ENCODE peak calls at places on chromosomes 1 and 21, in seven cellular contexts. One of them, this sample, is unnamed.

GRCh38 chr1:201275266-201275666 is 8.0 kb upstream of the PKP1 start:
- DNase-seq in adrenal gland: no peak
- DNase-seq in tibial nerve: no peak
- DNase-seq in foreskin keratinocyte: peak; percentile 95
- DNase-seq in heart right ventricle: peak; percentile 76
- DNase-seq in heart left ventricle: peak; percentile 89
- DNase-seq in psoas muscle: peak; percentile 76
- DNase-seq in this sample: no peak

GRCh38 chr1:206833741-206834140 is 31.7 kb upstream of the IL20 start:
- DNase-seq in adrenal gland: no peak
- DNase-seq in tibial nerve: no peak
- DNase-seq in foreskin keratinocyte: peak; percentile 41
- DNase-seq in heart right ventricle: no peak
- DNase-seq in heart left ventricle: no peak
- DNase-seq in psoas muscle: no peak
- DNase-seq in this sample: no peak

GRCh38 chr1:45836451-45836850 is 33.0 kb downstream of the MAST2 start:
- DNase-seq in adrenal gland: no peak
- DNase-seq in tibial nerve: no peak
- DNase-seq in foreskin keratinocyte: no peak
- DNase-seq in heart right ventricle: no peak
- DNase-seq in heart left ventricle: no peak
- DNase-seq in psoas muscle: no peak
- DNase-seq in this sample: no peak

GRCh38 chr1:101918277-101918676 is 78.4 kb downstream of the OLFM3 start:
- DNase-seq in adrenal gland: no peak
- DNase-seq in tibial nerve: no peak
- DNase-seq in foreskin keratinocyte: no peak
- DNase-seq in heart right ventricle: no peak
- DNase-seq in heart left ventricle: no peak
- DNase-seq in psoas muscle: no peak
- DNase-seq in this sample: no peak

GRCh38 chr1:203113308-203113707 is 14.2 kb upstream of the ADORA1 start:
- DNase-seq in adrenal gland: no peak
- DNase-seq in tibial nerve: no peak
- DNase-seq in foreskin keratinocyte: no peak
- DNase-seq in heart right ventricle: no peak
- DNase-seq in heart left ventricle: no peak
- DNase-seq in psoas muscle: no peak
- DNase-seq in this sample: no peak

GRCh38 chr1:171137580-171137979 is 46.9 kb downstream of the FMO3 start:
- DNase-seq in adrenal gland: no peak
- DNase-seq in tibial nerve: no peak
- DNase-seq in foreskin keratinocyte: no peak
- DNase-seq in heart right ventricle: no peak
- DNase-seq in heart left ventricle: no peak
- DNase-seq in psoas muscle: no peak
- DNase-seq in this sample: no peak

GRCh38 chr21:14684071-14684470 is 138.0 kb upstream of the SAMSN1 start:
- DNase-seq in adrenal gland: no peak
- DNase-seq in tibial nerve: no peak
- DNase-seq in foreskin keratinocyte: no peak
- DNase-seq in heart right ventricle: no peak
- DNase-seq in heart left ventricle: no peak
- DNase-seq in psoas muscle: no peak
- DNase-seq in this sample: no peak

GRCh38 chr1:42736152-42736551 is 3.9 kb downstream of the CLDN19 start:
- DNase-seq in adrenal gland: no peak
- DNase-seq in tibial nerve: no peak
- DNase-seq in foreskin keratinocyte: peak; percentile 49
- DNase-seq in heart right ventricle: no peak
- DNase-seq in heart left ventricle: no peak
- DNase-seq in psoas muscle: no peak
- DNase-seq in this sample: no peak

GRCh38 chr1:42692461-42692860 is 10.2 kb downstream of the YBX1 start:
- DNase-seq in adrenal gland: no peak
- DNase-seq in tibial nerve: no peak
- DNase-seq in foreskin keratinocyte: no peak
- DNase-seq in heart right ventricle: no peak
- DNase-seq in heart left ventricle: no peak
- DNase-seq in psoas muscle: no peak
- DNase-seq in this sample: no peak

GRCh38 chr1:202343652-202344349 is 2.1 kb upstream of the UBE2T start:
- DNase-seq in adrenal gland: no peak
- DNase-seq in tibial nerve: no peak
- DNase-seq in foreskin keratinocyte: peak; percentile 27
- DNase-seq in heart right ventricle: no peak
- DNase-seq in heart left ventricle: no peak
- DNase-seq in psoas muscle: no peak
- DNase-seq in this sample: no peak

GRCh38 chr1:29523531-29523930 is 287.2 kb downstream of the PTPRU start:
- DNase-seq in adrenal gland: peak; percentile 1
- DNase-seq in tibial nerve: no peak
- DNase-seq in foreskin keratinocyte: no peak
- DNase-seq in heart right ventricle: no peak
- DNase-seq in heart left ventricle: no peak
- DNase-seq in psoas muscle: no peak
- DNase-seq in this sample: no peak

GRCh38 chr1:35120458-35121133 is 41.4 kb downstream of the ZMYM1 start:
- DNase-seq in adrenal gland: peak; percentile 35
- DNase-seq in tibial nerve: no peak
- DNase-seq in foreskin keratinocyte: no peak
- DNase-seq in heart right ventricle: peak; percentile 11
- DNase-seq in heart left ventricle: no peak
- DNase-seq in psoas muscle: no peak
- DNase-seq in this sample: peak; percentile 72

GRCh38 chr1:224809613-224810012 is 119.9 kb upstream of the DNAH14 start:
- DNase-seq in adrenal gland: no peak
- DNase-seq in tibial nerve: no peak
- DNase-seq in foreskin keratinocyte: no peak
- DNase-seq in heart right ventricle: no peak
- DNase-seq in heart left ventricle: no peak
- DNase-seq in psoas muscle: no peak
- DNase-seq in this sample: no peak

GRCh38 chr1:167033646-167034045 is 44.6 kb downstream of the MAEL start:
- DNase-seq in adrenal gland: no peak
- DNase-seq in tibial nerve: no peak
- DNase-seq in foreskin keratinocyte: no peak
- DNase-seq in heart right ventricle: no peak
- DNase-seq in heart left ventricle: no peak
- DNase-seq in psoas muscle: no peak
- DNase-seq in this sample: no peak

GRCh38 chr1:12059722-12060464 is 3.2 kb upstream of the TNFRSF8 start:
- DNase-seq in adrenal gland: no peak
- DNase-seq in tibial nerve: no peak
- DNase-seq in foreskin keratinocyte: no peak
- DNase-seq in heart right ventricle: no peak
- DNase-seq in heart left ventricle: no peak
- DNase-seq in psoas muscle: no peak
- DNase-seq in this sample: no peak

GRCh38 chr1:9703165-9703509 is 51.6 kb downstream of the PIK3CD start:
- DNase-seq in adrenal gland: no peak
- DNase-seq in tibial nerve: no peak
- DNase-seq in foreskin keratinocyte: no peak
- DNase-seq in heart right ventricle: no peak
- DNase-seq in heart left ventricle: no peak
- DNase-seq in psoas muscle: no peak
- DNase-seq in this sample: no peak

GRCh38 chr1:199546323-199546722 is 481.2 kb upstream of the NR5A2 start:
- DNase-seq in adrenal gland: no peak
- DNase-seq in tibial nerve: no peak
- DNase-seq in foreskin keratinocyte: peak; percentile 72
- DNase-seq in heart right ventricle: no peak
- DNase-seq in heart left ventricle: no peak
- DNase-seq in psoas muscle: no peak
- DNase-seq in this sample: no peak

GRCh38 chr1:199549424-199549823 is 478.1 kb upstream of the NR5A2 start:
- DNase-seq in adrenal gland: no peak
- DNase-seq in tibial nerve: no peak
- DNase-seq in foreskin keratinocyte: no peak
- DNase-seq in heart right ventricle: no peak
- DNase-seq in heart left ventricle: no peak
- DNase-seq in psoas muscle: no peak
- DNase-seq in this sample: no peak

GRCh38 chr1:199550384-199551067 is 477.0 kb upstream of the NR5A2 start:
- DNase-seq in adrenal gland: no peak
- DNase-seq in tibial nerve: no peak
- DNase-seq in foreskin keratinocyte: no peak
- DNase-seq in heart right ventricle: no peak
- DNase-seq in heart left ventricle: no peak
- DNase-seq in psoas muscle: no peak
- DNase-seq in this sample: no peak

GRCh38 chr1:199545780-199546179 is 481.7 kb upstream of the NR5A2 start:
- DNase-seq in adrenal gland: no peak
- DNase-seq in tibial nerve: no peak
- DNase-seq in foreskin keratinocyte: peak; percentile 63
- DNase-seq in heart right ventricle: no peak
- DNase-seq in heart left ventricle: no peak
- DNase-seq in psoas muscle: no peak
- DNase-seq in this sample: no peak
- TF ChIP-seq CTCF in adrenal gland: no peak
- TF ChIP-seq CTCF in tibial nerve: no peak
- TF ChIP-seq CTCF in foreskin keratinocyte: peak; percentile 53
- TF ChIP-seq CTCF in heart right ventricle: no peak
- TF ChIP-seq CTCF in heart left ventricle: no peak
- TF ChIP-seq CTCF in psoas muscle: no peak
- TF ChIP-seq CTCF in this sample: no peak

GRCh38 chr1:232667781-232668101 is 37.8 kb upstream of the SIPA1L2 start:
- DNase-seq in adrenal gland: no peak
- DNase-seq in tibial nerve: no peak
- DNase-seq in foreskin keratinocyte: no peak
- DNase-seq in heart right ventricle: no peak
- DNase-seq in heart left ventricle: no peak
- DNase-seq in psoas muscle: no peak
- DNase-seq in this sample: no peak

GRCh38 chr1:232664844-232665777 is 35.2 kb upstream of the SIPA1L2 start:
- DNase-seq in adrenal gland: no peak
- DNase-seq in tibial nerve: no peak
- DNase-seq in foreskin keratinocyte: no peak
- DNase-seq in heart right ventricle: no peak
- DNase-seq in heart left ventricle: no peak
- DNase-seq in psoas muscle: no peak
- DNase-seq in this sample: no peak

GRCh38 chr1:232667094-232667780 is 37.3 kb upstream of the SIPA1L2 start:
- DNase-seq in adrenal gland: no peak
- DNase-seq in tibial nerve: no peak
- DNase-seq in foreskin keratinocyte: no peak
- DNase-seq in heart right ventricle: no peak
- DNase-seq in heart left ventricle: no peak
- DNase-seq in psoas muscle: no peak
- DNase-seq in this sample: no peak

GRCh38 chr1:232657426-232657825 is 27.5 kb upstream of the SIPA1L2 start:
- DNase-seq in adrenal gland: no peak
- DNase-seq in tibial nerve: no peak
- DNase-seq in foreskin keratinocyte: no peak
- DNase-seq in heart right ventricle: no peak
- DNase-seq in heart left ventricle: no peak
- DNase-seq in psoas muscle: no peak
- DNase-seq in this sample: no peak

GRCh38 chr1:232662910-232663309 is 33.0 kb upstream of the SIPA1L2 start:
- DNase-seq in adrenal gland: no peak
- DNase-seq in tibial nerve: no peak
- DNase-seq in foreskin keratinocyte: no peak
- DNase-seq in heart right ventricle: no peak
- DNase-seq in heart left ventricle: peak; percentile 29
- DNase-seq in psoas muscle: peak; percentile 57
- DNase-seq in this sample: no peak
- H3K27ac ChIP-seq in adrenal gland: no peak overlapping the region
- H3K27ac ChIP-seq in tibial nerve: no peak overlapping the region
- H3K27ac ChIP-seq in foreskin keratinocyte: no peak overlapping the region
- H3K27ac ChIP-seq in heart right ventricle: no peak overlapping the region
- H3K27ac ChIP-seq in heart left ventricle: no peak overlapping the region
- H3K27ac ChIP-seq in psoas muscle: no peak overlapping the region
- H3K27ac ChIP-seq in this sample: no peak overlapping the region

DNA sequence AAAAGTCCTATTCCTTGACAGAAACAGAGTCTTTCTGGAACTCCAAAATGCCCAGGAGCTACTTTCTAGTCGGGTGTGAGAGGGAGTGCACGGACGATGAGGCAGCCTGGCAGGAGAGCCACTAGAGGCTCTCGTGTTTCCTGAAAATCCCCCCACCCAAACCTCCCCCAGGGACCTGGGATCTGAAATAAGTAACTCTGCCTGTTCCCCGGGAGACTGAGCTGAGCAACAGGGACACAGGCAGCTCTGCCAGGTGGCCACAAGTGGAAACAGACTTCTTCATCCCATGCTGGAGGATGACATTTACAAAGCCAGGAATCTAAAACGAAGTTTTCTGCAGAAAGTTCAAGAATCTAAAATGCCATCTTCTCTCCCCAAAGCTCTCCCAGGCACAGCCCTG is 77.1 kb downstream of the ITPKB start:
- DNase-seq in adrenal gland: no peak
- DNase-seq in tibial nerve: no peak
- DNase-seq in foreskin keratinocyte: peak; percentile 5
- DNase-seq in heart right ventricle: no peak
- DNase-seq in heart left ventricle: peak; percentile 61
- DNase-seq in psoas muscle: peak; percentile 43
- DNase-seq in this sample: no peak
- TF ChIP-seq CTCF in adrenal gland: no peak
- TF ChIP-seq CTCF in tibial nerve: no peak
- TF ChIP-seq CTCF in foreskin keratinocyte: peak; percentile 20
- TF ChIP-seq CTCF in heart right ventricle: no peak
- TF ChIP-seq CTCF in heart left ventricle: no peak
- TF ChIP-seq CTCF in psoas muscle: no peak
- TF ChIP-seq CTCF in this sample: no peak

GRCh38 chr1:172450524-172450885 is 6.6 kb upstream of the PIGC start:
- DNase-seq in adrenal gland: no peak
- DNase-seq in tibial nerve: no peak
- DNase-seq in foreskin keratinocyte: no peak
- DNase-seq in heart right ventricle: no peak
- DNase-seq in heart left ventricle: no peak
- DNase-seq in psoas muscle: no peak
- DNase-seq in this sample: peak; percentile 59

GRCh38 chr1:172449585-172450523 is 6.0 kb upstream of the PIGC start:
- DNase-seq in adrenal gland: peak; percentile 61
- DNase-seq in tibial nerve: peak; percentile 39
- DNase-seq in foreskin keratinocyte: peak; percentile 53
- DNase-seq in heart right ventricle: peak; percentile 50
- DNase-seq in heart left ventricle: peak; percentile 73
- DNase-seq in psoas muscle: peak; percentile 65
- DNase-seq in this sample: peak; percentile 80

GRCh38 chr1:172449012-172449584 is 5.2 kb upstream of the PIGC start:
- DNase-seq in adrenal gland: no peak
- DNase-seq in tibial nerve: no peak
- DNase-seq in foreskin keratinocyte: peak; percentile 58
- DNase-seq in heart right ventricle: no peak
- DNase-seq in heart left ventricle: no peak
- DNase-seq in psoas muscle: no peak
- DNase-seq in this sample: no peak

GRCh38 chr1:172446547-172446946 is 2.7 kb upstream of the PIGC start:
- DNase-seq in adrenal gland: no peak
- DNase-seq in tibial nerve: no peak
- DNase-seq in foreskin keratinocyte: no peak
- DNase-seq in heart right ventricle: no peak
- DNase-seq in heart left ventricle: no peak
- DNase-seq in psoas muscle: no peak
- DNase-seq in this sample: no peak

DNA sequence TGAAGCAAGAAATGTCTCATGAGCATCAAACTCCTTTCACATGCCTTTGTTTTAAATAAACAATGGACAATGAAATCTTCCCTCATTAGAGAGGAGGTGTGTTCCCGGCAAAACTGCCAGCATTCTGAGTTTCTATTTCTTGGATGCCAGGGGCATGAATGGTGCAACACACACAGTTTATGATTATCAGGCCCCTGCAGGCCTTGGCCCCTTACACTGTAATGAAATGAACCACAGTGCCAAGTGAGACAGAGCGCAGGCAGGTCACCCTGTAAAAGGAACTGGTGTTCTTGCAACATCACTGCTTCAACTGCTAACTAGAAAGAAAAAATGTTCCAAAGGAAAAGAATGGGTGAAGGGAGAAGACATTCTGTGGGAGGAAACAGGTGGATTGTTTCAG is 3.8 kb upstream of the PIGC start:
- DNase-seq in adrenal gland: peak; percentile 54
- DNase-seq in tibial nerve: no peak
- DNase-seq in foreskin keratinocyte: peak; percentile 48
- DNase-seq in heart right ventricle: no peak
- DNase-seq in heart left ventricle: no peak
- DNase-seq in psoas muscle: no peak
- DNase-seq in this sample: no peak
- H3K27ac ChIP-seq in adrenal gland: no peak overlapping the region
- H3K27ac ChIP-seq in tibial nerve: no peak overlapping the region
- H3K27ac ChIP-seq in foreskin keratinocyte: no peak overlapping the region
- H3K27ac ChIP-seq in heart right ventricle: no peak overlapping the region
- H3K27ac ChIP-seq in heart left ventricle: no peak overlapping the region
- H3K27ac ChIP-seq in psoas muscle: no peak overlapping the region
- H3K27ac ChIP-seq in this sample: no peak overlapping the region